ENCODE peak calls at places on chromosomes 12 and 14, in four cellular contexts. One of them, this sample, is unnamed.

GRCh38 chr12:109626378-109627115 is 53.0 kb downstream of the MVK start:
- DNase-seq in brain microvascular endothelial cell: no peak
- DNase-seq in endodermal cell: no peak
- DNase-seq in cardiac muscle cell: no peak
- DNase-seq in this sample: no peak

GRCh38 chr14:70515796-70516195 is 19.0 kb downstream of the ADAM20 start:
- DNase-seq in brain microvascular endothelial cell: no peak
- DNase-seq in endodermal cell: no peak
- DNase-seq in cardiac muscle cell: no peak
- DNase-seq in this sample: no peak

GRCh38 chr12:51210690-51211395 is 7.0 kb downstream of the POU6F1 start:
- DNase-seq in brain microvascular endothelial cell: no peak
- DNase-seq in endodermal cell: no peak
- DNase-seq in cardiac muscle cell: no peak
- DNase-seq in this sample: no peak

GRCh38 chr14:35822501-35822900 is 3.6 kb upstream of the BRMS1L start:
- DNase-seq in brain microvascular endothelial cell: no peak
- DNase-seq in endodermal cell: no peak
- DNase-seq in cardiac muscle cell: no peak
- DNase-seq in this sample: no peak

GRCh38 chr12:27002141-27002540 is 12.0 kb downstream of the TM7SF3 start:
- DNase-seq in brain microvascular endothelial cell: no peak
- DNase-seq in endodermal cell: no peak
- DNase-seq in cardiac muscle cell: no peak
- DNase-seq in this sample: no peak

GRCh38 chr14:69711065-69711464 is 55.9 kb upstream of the SRSF5 start:
- DNase-seq in brain microvascular endothelial cell: no peak
- DNase-seq in endodermal cell: no peak
- DNase-seq in cardiac muscle cell: peak
- DNase-seq in this sample: no peak

GRCh38 chr14:59254146-59254910 is 65.9 kb downstream of the DAAM1 start:
- DNase-seq in brain microvascular endothelial cell: peak
- DNase-seq in endodermal cell: peak
- DNase-seq in cardiac muscle cell: peak
- DNase-seq in this sample: no peak

GRCh38 chr12:97075583-97076268 is 168.7 kb downstream of the NEDD1 start:
- DNase-seq in brain microvascular endothelial cell: no peak
- DNase-seq in endodermal cell: no peak
- DNase-seq in cardiac muscle cell: peak
- DNase-seq in this sample: no peak

GRCh38 chr14:102026934-102027333 is 59.9 kb downstream of the HSP90AA1 start:
- DNase-seq in brain microvascular endothelial cell: no peak
- DNase-seq in endodermal cell: no peak
- DNase-seq in cardiac muscle cell: no peak
- DNase-seq in this sample: no peak

GRCh38 chr12:94588271-94588785 is 62.0 kb downstream of the TMCC3 start:
- DNase-seq in brain microvascular endothelial cell: no peak
- DNase-seq in endodermal cell: no peak
- DNase-seq in cardiac muscle cell: no peak
- DNase-seq in this sample: no peak

GRCh38 chr12:58916891-58917570 is 3.3 kb downstream of the LRIG3 start:
- DNase-seq in brain microvascular endothelial cell: peak
- DNase-seq in endodermal cell: no peak
- DNase-seq in cardiac muscle cell: peak
- DNase-seq in this sample: no peak

GRCh38 chr12:58916153-58916709 is 4.1 kb downstream of the LRIG3 start:
- DNase-seq in brain microvascular endothelial cell: no peak
- DNase-seq in endodermal cell: no peak
- DNase-seq in cardiac muscle cell: no peak
- DNase-seq in this sample: no peak

GRCh38 chr12:58914457-58914856 is 5.8 kb downstream of the LRIG3 start:
- DNase-seq in brain microvascular endothelial cell: no peak
- DNase-seq in endodermal cell: no peak
- DNase-seq in cardiac muscle cell: no peak
- DNase-seq in this sample: no peak

GRCh38 chr12:58917699-58918334 is 2.5 kb downstream of the LRIG3 start:
- DNase-seq in brain microvascular endothelial cell: peak
- DNase-seq in endodermal cell: no peak
- DNase-seq in cardiac muscle cell: no peak
- DNase-seq in this sample: peak

GRCh38 chr12:58915634-58916033 is 4.7 kb downstream of the LRIG3 start:
- DNase-seq in brain microvascular endothelial cell: peak
- DNase-seq in endodermal cell: peak
- DNase-seq in cardiac muscle cell: peak
- DNase-seq in this sample: no peak
- H3K4me3 ChIP-seq in brain microvascular endothelial cell: peak
- H3K4me3 ChIP-seq in endodermal cell: peak
- H3K4me3 ChIP-seq in cardiac muscle cell: peak
- H3K4me3 ChIP-seq in this sample: peak

DNA sequence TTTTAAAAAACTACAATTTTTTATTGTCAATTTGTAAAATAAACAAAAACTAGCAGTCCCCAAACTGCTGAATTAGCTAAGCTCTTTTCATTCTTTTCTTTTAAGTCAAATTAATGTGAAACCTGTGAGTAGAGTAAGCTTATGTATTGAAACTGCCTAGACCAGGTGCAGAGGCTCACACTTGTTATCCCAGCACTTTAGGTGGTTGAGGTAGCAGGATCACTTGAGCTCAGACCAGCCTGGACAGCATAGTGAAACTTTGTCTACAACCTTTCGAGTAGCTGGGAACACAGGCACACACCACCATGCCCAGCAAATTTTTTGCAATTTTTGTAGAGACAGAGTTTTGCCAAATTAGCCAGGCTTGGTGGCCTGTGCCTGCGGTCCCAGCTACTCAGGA is 26.4 kb downstream of the SCFD1 start:
- DNase-seq in brain microvascular endothelial cell: no peak
- DNase-seq in endodermal cell: no peak
- DNase-seq in cardiac muscle cell: no peak
- DNase-seq in this sample: peak
- TF ChIP-seq CTCF in brain microvascular endothelial cell: no peak
- TF ChIP-seq CTCF in endodermal cell: no peak
- TF ChIP-seq CTCF in cardiac muscle cell: no peak
- TF ChIP-seq CTCF in this sample: no peak

GRCh38 chr14:94292872-94293577 is at the start of gene SERPINA10:
- DNase-seq in brain microvascular endothelial cell: no peak
- DNase-seq in endodermal cell: no peak
- DNase-seq in cardiac muscle cell: no peak
- DNase-seq in this sample: no peak
- H3K4me3 ChIP-seq in brain microvascular endothelial cell: no peak
- H3K4me3 ChIP-seq in endodermal cell: no peak
- H3K4me3 ChIP-seq in cardiac muscle cell: no peak
- H3K4me3 ChIP-seq in this sample: no peak

DNA sequence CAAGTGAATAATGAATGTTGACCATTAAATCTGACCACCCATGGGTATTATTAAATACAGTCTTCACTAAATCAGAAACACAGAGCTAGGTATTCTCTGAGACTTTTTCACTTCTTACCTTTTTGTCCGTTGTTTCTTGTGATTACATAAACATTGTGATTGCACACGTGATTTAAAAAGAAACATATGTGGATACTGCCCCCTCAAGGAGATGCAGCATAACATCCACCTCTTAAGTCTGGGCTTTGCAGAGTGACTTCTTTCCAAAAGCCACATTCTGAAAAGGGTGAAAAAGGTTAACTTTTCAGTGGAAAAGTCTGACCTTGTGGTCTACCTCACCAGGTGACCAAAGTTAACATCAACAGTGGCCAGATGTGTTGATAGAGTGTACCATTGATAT is 185.5 kb upstream of the FAR2 start:
- DNase-seq in brain microvascular endothelial cell: no peak
- DNase-seq in endodermal cell: no peak
- DNase-seq in cardiac muscle cell: peak
- DNase-seq in this sample: peak
- TF ChIP-seq CTCF in brain microvascular endothelial cell: peak
- TF ChIP-seq CTCF in endodermal cell: peak
- TF ChIP-seq CTCF in cardiac muscle cell: peak
- TF ChIP-seq CTCF in this sample: peak

GRCh38 chr12:52278530-52278929 is 4.1 kb downstream of the KRT86 start:
- DNase-seq in brain microvascular endothelial cell: no peak
- DNase-seq in endodermal cell: no peak
- DNase-seq in cardiac muscle cell: no peak
- DNase-seq in this sample: no peak

GRCh38 chr12:52277486-52278245 is 3.2 kb downstream of the KRT86 start:
- DNase-seq in brain microvascular endothelial cell: no peak
- DNase-seq in endodermal cell: peak
- DNase-seq in cardiac muscle cell: no peak
- DNase-seq in this sample: no peak

GRCh38 chr12:52280319-52280795 is 5.9 kb downstream of the KRT86 start:
- DNase-seq in brain microvascular endothelial cell: peak
- DNase-seq in endodermal cell: peak
- DNase-seq in cardiac muscle cell: peak
- DNase-seq in this sample: no peak

GRCh38 chr12:52279683-52280318 is 5.4 kb downstream of the KRT86 start:
- DNase-seq in brain microvascular endothelial cell: no peak
- DNase-seq in endodermal cell: peak
- DNase-seq in cardiac muscle cell: peak
- DNase-seq in this sample: no peak

GRCh38 chr12:52278931-52279682 is 4.7 kb downstream of the KRT86 start:
- DNase-seq in brain microvascular endothelial cell: peak
- DNase-seq in endodermal cell: peak
- DNase-seq in cardiac muscle cell: peak
- DNase-seq in this sample: peak
- H3K4me3 ChIP-seq in brain microvascular endothelial cell: peak
- H3K4me3 ChIP-seq in endodermal cell: no peak
- H3K4me3 ChIP-seq in cardiac muscle cell: no peak
- H3K4me3 ChIP-seq in this sample: no peak

GRCh38 chr14:48974994-48975393 is 611.2 kb downstream of the RPS29 start:
- DNase-seq in brain microvascular endothelial cell: no peak
- DNase-seq in endodermal cell: no peak
- DNase-seq in cardiac muscle cell: no peak
- DNase-seq in this sample: no peak
- TF ChIP-seq CTCF in brain microvascular endothelial cell: no peak
- TF ChIP-seq CTCF in endodermal cell: peak
- TF ChIP-seq CTCF in cardiac muscle cell: no peak
- TF ChIP-seq CTCF in this sample: no peak

DNA sequence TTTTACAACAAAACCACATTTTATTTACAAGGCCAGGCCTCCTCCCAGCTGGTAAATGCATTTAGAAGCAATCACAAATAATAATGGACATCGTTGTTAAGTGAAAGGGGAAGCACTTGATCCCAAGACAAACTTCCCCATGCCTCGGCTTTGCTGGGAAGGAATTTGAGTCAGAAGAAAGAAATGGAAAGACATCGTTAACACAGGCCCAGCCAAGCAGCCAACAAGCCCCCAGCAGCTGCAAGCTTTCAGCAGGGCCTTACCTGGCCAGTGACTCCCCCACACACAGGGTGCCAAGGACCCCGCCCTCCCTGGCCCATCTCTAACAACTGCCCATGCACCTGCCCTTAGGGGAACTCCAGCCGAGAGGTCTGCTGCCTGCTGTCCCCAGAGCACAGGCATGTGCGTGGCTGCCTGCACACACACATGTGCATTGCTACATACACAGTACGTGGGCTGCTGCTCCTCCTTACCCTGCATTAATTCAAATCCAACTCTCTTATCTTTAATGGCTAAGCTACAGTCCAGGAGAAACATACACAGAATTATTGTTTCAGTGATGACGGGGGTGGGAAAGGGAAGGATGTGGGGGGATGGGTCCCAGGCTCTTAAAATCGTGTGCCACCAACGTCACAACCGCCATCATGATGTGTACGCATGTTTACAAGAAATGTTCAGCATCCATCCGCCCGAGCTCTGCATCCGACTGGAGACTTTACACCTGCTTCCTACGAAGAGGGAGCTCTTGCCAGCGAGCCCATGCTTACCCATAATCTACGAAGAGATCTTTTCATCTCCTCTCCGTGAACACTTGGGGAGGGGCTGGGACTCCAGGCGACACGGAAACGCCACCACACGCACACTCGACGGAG is 9.8 kb downstream of the BCL11B start:
- DNase-seq in brain microvascular endothelial cell: no peak
- DNase-seq in endodermal cell: no peak
- DNase-seq in cardiac muscle cell: no peak
- DNase-seq in this sample: no peak
- H3K4me3 ChIP-seq in brain microvascular endothelial cell: no peak
- H3K4me3 ChIP-seq in endodermal cell: peak
- H3K4me3 ChIP-seq in cardiac muscle cell: no peak
- H3K4me3 ChIP-seq in this sample: no peak